ENCODE peak calls at places on chromosome 6, in five cellular contexts. S, Z, D, C and Q are unnamed samples.
A peak's percentile ranks its signal among the peaks of the same experiment; 100 is the strongest.

GRCh38 chr6:52537001-52537753 is 39.7 kb downstream of the TRAM2 start:
- DNase-seq in S (no peak), Z (no peak), D (no peak), C (peak; percentile 92), Q (no peak)

GRCh38 chr6:161319231-161319630 is 45.4 kb upstream of the AGPAT4 start:
- DNase-seq in S (no peak), Z (no peak), D (no peak), C (no peak), Q (no peak)

GRCh38 chr6:67544851-67545452 is 1090.1 kb upstream of the ADGRB3 start:
- DNase-seq in S (no peak), Z (no peak), D (no peak), C (no peak), Q (no peak)

GRCh38 chr6:89792881-89793280 is 26.7 kb downstream of the MDN1 start:
- DNase-seq in S (no peak), Z (peak; percentile 51), D (peak; percentile 52), C (no peak), Q (peak; percentile 13)

GRCh38 chr6:66865771-66866170 is 1158.7 kb upstream of the EYS start:
- DNase-seq in S (no peak), Z (no peak), D (no peak), C (no peak), Q (no peak)

GRCh38 chr6:160030103-160030502 is 61.2 kb downstream of the IGF2R start:
- DNase-seq in S (peak; percentile 25), Z (no peak), D (no peak), C (no peak), Q (peak; percentile 71)

GRCh38 chr6:1770435-1770843 is 160.7 kb downstream of the FOXC1 start:
- DNase-seq in S (no peak), Z (no peak), D (no peak), C (peak; percentile 65), Q (no peak)

GRCh38 chr6:75775219-75775618 is 26.2 kb downstream of the MYO6 start:
- DNase-seq in S (no peak), Z (peak; percentile 21), D (no peak), C (no peak), Q (no peak)

GRCh38 chr6:115838763-115839401 is 221.8 kb downstream of the FRK start:
- DNase-seq in S (peak; percentile 7), Z (peak; percentile 69), D (peak; percentile 50), C (no peak), Q (peak; percentile 16)

GRCh38 chr6:56072856-56073255 is 174.5 kb downstream of the COL21A1 start:
- DNase-seq in S (no peak), Z (no peak), D (no peak), C (no peak), Q (no peak)

GRCh38 chr6:132933085-132933484 is 118.7 kb downstream of the RPS12 start:
- DNase-seq in S (no peak), Z (no peak), D (no peak), C (no peak), Q (no peak)

GRCh38 chr6:3749991-3750323 is 1.6 kb downstream of the PXDC1 start:
- DNase-seq in S (no peak), Z (no peak), D (peak; percentile 30), C (no peak), Q (no peak)

GRCh38 chr6:42249279-42249678 is 31.6 kb upstream of the MRPS10 start:
- DNase-seq in S (no peak), Z (no peak), D (no peak), C (no peak), Q (no peak)

GRCh38 chr6:143348531-143348930 is 102.0 kb downstream of the ADAT2 start:
- DNase-seq in S (no peak), Z (no peak), D (no peak), C (no peak), Q (no peak)

GRCh38 chr6:129889580-129889979 is 28.5 kb upstream of the TMEM244 start:
- DNase-seq in S (no peak), Z (no peak), D (no peak), C (no peak), Q (no peak)

GRCh38 chr6:134117409-134117808 is 65.0 kb upstream of the SLC2A12 start:
- DNase-seq in S (no peak), Z (no peak), D (no peak), C (no peak), Q (no peak)

GRCh38 chr6:168902075-168902474 is 351.6 kb downstream of the THBS2 start:
- DNase-seq in S (no peak), Z (no peak), D (no peak), C (no peak), Q (no peak)

GRCh38 chr6:6704423-6705060 is 116.0 kb downstream of the LY86 start:
- DNase-seq in S (no peak), Z (no peak), D (no peak), C (no peak), Q (no peak)

GRCh38 chr6:118284736-118285360 is 263.2 kb upstream of the PLN start:
- DNase-seq in S (no peak), Z (no peak), D (no peak), C (no peak), Q (no peak)

GRCh38 chr6:37451411-37452273 is 18.6 kb downstream of the CMTR1 start:
- DNase-seq in S (no peak), Z (no peak), D (no peak), C (no peak), Q (no peak)
- TF ChIP-seq SUZ12 in S (no peak), Z (no peak), D (no peak), C (no peak), Q (no peak)

DNA sequence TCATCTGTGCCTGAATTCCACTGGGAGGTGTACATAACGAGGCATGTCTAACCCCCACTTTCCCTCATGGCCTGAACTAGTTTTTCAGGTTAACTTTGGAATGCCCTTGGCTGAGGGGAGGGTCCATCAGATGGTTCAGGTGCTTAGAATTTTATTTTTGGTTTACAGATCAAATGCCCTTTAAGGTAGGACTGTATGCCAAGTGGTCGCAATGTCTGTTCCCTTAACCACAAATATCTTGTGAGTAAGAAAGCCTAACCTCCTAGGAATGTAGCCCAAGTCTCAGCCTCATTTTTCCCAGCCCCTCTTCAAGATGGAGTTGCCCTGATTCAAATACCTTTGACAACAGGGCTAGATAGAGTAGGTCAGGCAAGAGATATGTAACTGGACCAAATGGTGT is 78.4 kb downstream of the RNASET2 start:
- DNase-seq in S (no peak), Z (no peak), D (no peak), C (no peak), Q (no peak)
- TF ChIP-seq SUZ12 in S (no peak), Z (no peak), D (no peak), C (no peak), Q (no peak)

DNA sequence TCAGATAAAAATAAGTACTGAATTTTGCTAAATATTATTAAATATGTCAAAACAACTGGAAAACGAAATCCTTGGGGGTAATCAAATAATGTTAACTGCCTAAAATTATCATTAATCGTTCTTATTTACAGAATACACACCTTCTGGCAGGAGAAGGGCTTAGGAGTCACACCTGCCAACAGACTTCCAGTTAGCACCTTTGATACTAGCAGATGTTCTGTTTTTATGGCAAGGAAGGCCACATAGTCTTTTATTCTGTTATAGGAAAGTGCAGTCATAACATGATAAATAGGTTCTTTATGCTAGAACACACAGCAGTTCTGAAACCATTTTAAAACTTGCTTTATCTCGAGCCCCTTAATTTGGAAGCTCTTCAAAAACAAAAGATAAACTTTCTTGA is 464.1 kb downstream of the UTRN start:
- DNase-seq in S (no peak), Z (no peak), D (no peak), C (no peak), Q (no peak)
- TF ChIP-seq SUZ12 in S (no peak), Z (no peak), D (no peak), C (no peak), Q (no peak)

GRCh38 chr6:139996253-139996834 is 621.9 kb upstream of the CITED2 start:
- DNase-seq in S (no peak), Z (peak; percentile 32), D (peak; percentile 48), C (peak; percentile 35), Q (no peak)
- TF ChIP-seq SUZ12 in S (no peak), Z (no peak), D (no peak), C (no peak), Q (no peak)